ENCODE peak calls at places on chromosome X, in nine cellular contexts. One of them, this sample, is unnamed. For H3K27me3, the result is how much of the 10 kb centered on the place peaks cover.

GRCh38 chrX:40108084-40108958 is 10.6 kb upstream of the BCOR start:
- DNase-seq in astrocyte: no peak
- DNase-seq in brain microvascular endothelial cell: no peak
- DNase-seq in IMR-90: no peak
- DNase-seq in transverse colon: peak
- DNase-seq in tibial artery: no peak
- DNase-seq in aorta: peak
- DNase-seq in body of pancreas: peak
- DNase-seq in HL-60: no peak
- DNase-seq in this sample: peak

GRCh38 chrX:136747003-136747986 is 33.4 kb downstream of the ARHGEF6 start:
- DNase-seq in astrocyte: no peak
- DNase-seq in brain microvascular endothelial cell: no peak
- DNase-seq in IMR-90: no peak
- DNase-seq in transverse colon: no peak
- DNase-seq in tibial artery: no peak
- DNase-seq in aorta: no peak
- DNase-seq in body of pancreas: no peak
- DNase-seq in HL-60: no peak
- DNase-seq in this sample: no peak

GRCh38 chrX:70219938-70220764 is 14.3 kb upstream of the AWAT1 start:
- DNase-seq in astrocyte: peak
- DNase-seq in brain microvascular endothelial cell: peak
- DNase-seq in IMR-90: peak
- DNase-seq in transverse colon: peak
- DNase-seq in tibial artery: peak
- DNase-seq in aorta: peak
- DNase-seq in body of pancreas: no peak
- DNase-seq in HL-60: no peak
- DNase-seq in this sample: peak

GRCh38 chrX:150887906-150888465 is 10.5 kb downstream of the CD99L2 start:
- DNase-seq in astrocyte: peak
- DNase-seq in brain microvascular endothelial cell: peak
- DNase-seq in IMR-90: peak
- DNase-seq in transverse colon: no peak
- DNase-seq in tibial artery: no peak
- DNase-seq in aorta: no peak
- DNase-seq in body of pancreas: no peak
- DNase-seq in HL-60: no peak
- DNase-seq in this sample: no peak

GRCh38 chrX:75648803-75649588 is 126.2 kb upstream of the ZDHHC15 start:
- DNase-seq in astrocyte: no peak
- DNase-seq in brain microvascular endothelial cell: no peak
- DNase-seq in IMR-90: no peak
- DNase-seq in transverse colon: no peak
- DNase-seq in tibial artery: no peak
- DNase-seq in aorta: no peak
- DNase-seq in body of pancreas: no peak
- DNase-seq in HL-60: no peak
- DNase-seq in this sample: no peak

GRCh38 chrX:110210417-110211139 is 107.3 kb downstream of the AMMECR1 start:
- DNase-seq in astrocyte: peak
- DNase-seq in brain microvascular endothelial cell: peak
- DNase-seq in IMR-90: peak
- DNase-seq in transverse colon: no peak
- DNase-seq in tibial artery: no peak
- DNase-seq in aorta: no peak
- DNase-seq in body of pancreas: no peak
- DNase-seq in HL-60: no peak
- DNase-seq in this sample: no peak

GRCh38 chrX:109448539-109448938 is 33.3 kb downstream of the GUCY2F start:
- DNase-seq in astrocyte: no peak
- DNase-seq in brain microvascular endothelial cell: no peak
- DNase-seq in IMR-90: no peak
- DNase-seq in transverse colon: no peak
- DNase-seq in tibial artery: no peak
- DNase-seq in aorta: no peak
- DNase-seq in body of pancreas: no peak
- DNase-seq in HL-60: no peak
- DNase-seq in this sample: no peak

GRCh38 chrX:48864210-48864609 is 28.8 kb upstream of the PCSK1N start:
- DNase-seq in astrocyte: peak
- DNase-seq in brain microvascular endothelial cell: peak
- DNase-seq in IMR-90: peak
- DNase-seq in transverse colon: no peak
- DNase-seq in tibial artery: no peak
- DNase-seq in aorta: no peak
- DNase-seq in body of pancreas: no peak
- DNase-seq in HL-60: no peak
- DNase-seq in this sample: no peak

GRCh38 chrX:75603833-75604232 is 81.0 kb upstream of the ZDHHC15 start:
- DNase-seq in astrocyte: no peak
- DNase-seq in brain microvascular endothelial cell: peak
- DNase-seq in IMR-90: peak
- DNase-seq in transverse colon: no peak
- DNase-seq in tibial artery: no peak
- DNase-seq in aorta: no peak
- DNase-seq in body of pancreas: no peak
- DNase-seq in HL-60: peak
- DNase-seq in this sample: no peak

GRCh38 chrX:96685205-96686099 is 810 bp downstream of the DIAPH2 start:
- DNase-seq in astrocyte: peak
- DNase-seq in brain microvascular endothelial cell: peak
- DNase-seq in IMR-90: peak
- DNase-seq in transverse colon: peak
- DNase-seq in tibial artery: peak
- DNase-seq in aorta: peak
- DNase-seq in body of pancreas: peak
- DNase-seq in HL-60: peak
- DNase-seq in this sample: peak

GRCh38 chrX:77572322-77572721 is 125.1 kb downstream of the FGF16 start:
- DNase-seq in astrocyte: peak
- DNase-seq in brain microvascular endothelial cell: no peak
- DNase-seq in IMR-90: peak
- DNase-seq in transverse colon: no peak
- DNase-seq in tibial artery: no peak
- DNase-seq in aorta: no peak
- DNase-seq in body of pancreas: no peak
- DNase-seq in HL-60: no peak
- DNase-seq in this sample: no peak

GRCh38 chrX:71169586-71169985 is 24.9 kb downstream of the NLGN3 start:
- DNase-seq in astrocyte: no peak
- DNase-seq in brain microvascular endothelial cell: no peak
- DNase-seq in IMR-90: no peak
- DNase-seq in transverse colon: no peak
- DNase-seq in tibial artery: no peak
- DNase-seq in aorta: no peak
- DNase-seq in body of pancreas: no peak
- DNase-seq in HL-60: no peak
- DNase-seq in this sample: no peak

GRCh38 chrX:67693928-67694327 is 150.1 kb downstream of the AR start:
- DNase-seq in astrocyte: peak
- DNase-seq in brain microvascular endothelial cell: no peak
- DNase-seq in IMR-90: no peak
- DNase-seq in transverse colon: no peak
- DNase-seq in tibial artery: no peak
- DNase-seq in aorta: no peak
- DNase-seq in body of pancreas: no peak
- DNase-seq in HL-60: no peak
- DNase-seq in this sample: no peak

GRCh38 chrX:41594634-41595033 is 94.1 kb upstream of the GPR34 start:
- DNase-seq in astrocyte: no peak
- DNase-seq in brain microvascular endothelial cell: no peak
- DNase-seq in IMR-90: no peak
- DNase-seq in transverse colon: no peak
- DNase-seq in tibial artery: no peak
- DNase-seq in aorta: no peak
- DNase-seq in body of pancreas: no peak
- DNase-seq in HL-60: no peak
- DNase-seq in this sample: no peak

GRCh38 chrX:12080265-12080664 is 58.0 kb upstream of the FRMPD4 start:
- DNase-seq in astrocyte: peak
- DNase-seq in brain microvascular endothelial cell: peak
- DNase-seq in IMR-90: peak
- DNase-seq in transverse colon: no peak
- DNase-seq in tibial artery: no peak
- DNase-seq in aorta: no peak
- DNase-seq in body of pancreas: no peak
- DNase-seq in HL-60: no peak
- DNase-seq in this sample: peak

GRCh38 chrX:133542476-133542875 is 127.2 kb upstream of the GPC4 start:
- DNase-seq in astrocyte: no peak
- DNase-seq in brain microvascular endothelial cell: no peak
- DNase-seq in IMR-90: no peak
- DNase-seq in transverse colon: no peak
- DNase-seq in tibial artery: no peak
- DNase-seq in aorta: no peak
- DNase-seq in body of pancreas: no peak
- DNase-seq in HL-60: no peak
- DNase-seq in this sample: no peak

GRCh38 chrX:133535066-133535465 is 119.8 kb upstream of the GPC4 start:
- DNase-seq in astrocyte: no peak
- DNase-seq in brain microvascular endothelial cell: no peak
- DNase-seq in IMR-90: no peak
- DNase-seq in transverse colon: no peak
- DNase-seq in tibial artery: no peak
- DNase-seq in aorta: no peak
- DNase-seq in body of pancreas: no peak
- DNase-seq in HL-60: no peak
- DNase-seq in this sample: no peak

GRCh38 chrX:133534172-133534571 is 118.9 kb upstream of the GPC4 start:
- DNase-seq in astrocyte: no peak
- DNase-seq in brain microvascular endothelial cell: no peak
- DNase-seq in IMR-90: no peak
- DNase-seq in transverse colon: no peak
- DNase-seq in tibial artery: no peak
- DNase-seq in aorta: no peak
- DNase-seq in body of pancreas: no peak
- DNase-seq in HL-60: no peak
- DNase-seq in this sample: no peak

GRCh38 chrX:133537142-133537541 is 121.9 kb upstream of the GPC4 start:
- DNase-seq in astrocyte: no peak
- DNase-seq in brain microvascular endothelial cell: no peak
- DNase-seq in IMR-90: no peak
- DNase-seq in transverse colon: no peak
- DNase-seq in tibial artery: no peak
- DNase-seq in aorta: no peak
- DNase-seq in body of pancreas: no peak
- DNase-seq in HL-60: no peak
- DNase-seq in this sample: no peak

DNA sequence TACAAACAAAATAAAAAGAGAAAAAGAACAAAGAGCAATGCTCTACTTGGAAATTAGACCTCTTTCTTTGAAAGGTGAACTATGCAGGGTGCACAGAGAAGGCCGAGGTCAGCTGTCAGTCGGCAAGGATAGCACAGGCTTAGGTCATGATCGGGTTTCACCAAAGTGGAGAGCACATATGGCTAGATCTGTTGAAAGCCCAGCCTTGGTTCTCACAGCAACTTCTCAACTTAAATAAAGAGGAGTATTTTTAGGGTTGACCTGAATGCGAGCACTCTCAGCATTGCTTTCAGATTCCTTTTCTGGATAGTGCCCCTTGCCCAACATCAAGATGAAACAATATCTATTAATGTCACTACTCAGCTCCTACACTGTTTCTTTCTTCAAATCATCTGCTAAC is 122.9 kb upstream of the GPC4 start:
- DNase-seq in astrocyte: no peak
- DNase-seq in brain microvascular endothelial cell: no peak
- DNase-seq in IMR-90: no peak
- DNase-seq in transverse colon: no peak
- DNase-seq in tibial artery: no peak
- DNase-seq in aorta: no peak
- DNase-seq in body of pancreas: no peak
- DNase-seq in HL-60: no peak
- DNase-seq in this sample: no peak
- H3K4me3 ChIP-seq in astrocyte: no peak
- H3K4me3 ChIP-seq in brain microvascular endothelial cell: no peak
- H3K4me3 ChIP-seq in IMR-90: no peak
- H3K4me3 ChIP-seq in transverse colon: no peak
- H3K4me3 ChIP-seq in tibial artery: no peak
- H3K4me3 ChIP-seq in aorta: no peak
- H3K4me3 ChIP-seq in body of pancreas: no peak
- H3K4me3 ChIP-seq in HL-60: no peak
- H3K4me3 ChIP-seq in this sample: no peak

GRCh38 chrX:45368705-45369104 is 168.0 kb upstream of the DIPK2B start:
- DNase-seq in astrocyte: no peak
- DNase-seq in brain microvascular endothelial cell: no peak
- DNase-seq in IMR-90: no peak
- DNase-seq in transverse colon: no peak
- DNase-seq in tibial artery: no peak
- DNase-seq in aorta: no peak
- DNase-seq in body of pancreas: no peak
- DNase-seq in HL-60: no peak
- DNase-seq in this sample: no peak
- H3K27ac ChIP-seq in astrocyte: no peak
- H3K27ac ChIP-seq in brain microvascular endothelial cell: no peak
- H3K27ac ChIP-seq in IMR-90: no peak
- H3K27ac ChIP-seq in transverse colon: no peak
- H3K27ac ChIP-seq in tibial artery: no peak
- H3K27ac ChIP-seq in aorta: no peak
- H3K27ac ChIP-seq in body of pancreas: no peak
- H3K27ac ChIP-seq in HL-60: no peak
- H3K27ac ChIP-seq in this sample: no peak

DNA sequence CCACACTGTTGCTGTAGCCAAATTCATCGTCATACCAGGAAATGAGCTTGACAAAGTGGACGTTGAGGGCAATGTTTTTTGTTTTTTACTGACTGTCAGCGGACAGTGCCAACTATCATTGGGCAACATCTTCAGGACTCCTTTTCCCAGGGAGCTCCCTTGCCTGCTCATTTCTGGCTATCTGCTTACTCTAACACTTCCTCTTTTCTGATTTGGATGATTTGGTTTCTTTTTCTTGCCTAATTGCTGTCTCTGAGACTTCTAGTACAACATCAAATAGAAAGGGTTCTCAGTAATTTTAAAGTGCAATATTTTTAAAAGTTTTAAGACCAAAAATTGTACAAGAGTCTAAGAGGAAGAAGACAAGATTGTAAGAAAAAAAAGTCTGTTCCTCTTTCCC is 92.0 kb upstream of the KLHL4 start:
- DNase-seq in astrocyte: no peak
- DNase-seq in brain microvascular endothelial cell: no peak
- DNase-seq in IMR-90: no peak
- DNase-seq in transverse colon: no peak
- DNase-seq in tibial artery: no peak
- DNase-seq in aorta: no peak
- DNase-seq in body of pancreas: no peak
- DNase-seq in HL-60: no peak
- DNase-seq in this sample: no peak
- H3K27me3 ChIP-seq in astrocyte: under half
- H3K27me3 ChIP-seq in brain microvascular endothelial cell: under half
- H3K27me3 ChIP-seq in IMR-90: under half
- H3K27me3 ChIP-seq in transverse colon: under half
- H3K27me3 ChIP-seq in tibial artery: under half
- H3K27me3 ChIP-seq in aorta: under half
- H3K27me3 ChIP-seq in body of pancreas: under half
- H3K27me3 ChIP-seq in HL-60: under half
- H3K27me3 ChIP-seq in this sample: under half

GRCh38 chrX:21373637-21374162 is 518 bp upstream of the CNKSR2 start:
- DNase-seq in astrocyte: no peak
- DNase-seq in brain microvascular endothelial cell: no peak
- DNase-seq in IMR-90: no peak
- DNase-seq in transverse colon: no peak
- DNase-seq in tibial artery: no peak
- DNase-seq in aorta: no peak
- DNase-seq in body of pancreas: no peak
- DNase-seq in HL-60: no peak
- DNase-seq in this sample: peak
- H3K4me3 ChIP-seq in astrocyte: peak
- H3K4me3 ChIP-seq in brain microvascular endothelial cell: peak
- H3K4me3 ChIP-seq in IMR-90: peak
- H3K4me3 ChIP-seq in transverse colon: peak
- H3K4me3 ChIP-seq in tibial artery: peak
- H3K4me3 ChIP-seq in aorta: peak
- H3K4me3 ChIP-seq in body of pancreas: peak
- H3K4me3 ChIP-seq in HL-60: peak
- H3K4me3 ChIP-seq in this sample: peak